ENCODE peak calls at places on chromosome 2, in ten cellular contexts. One of them, this sample, is unnamed.

GRCh38 chr2:131022731-131023130 is 70.5 kb downstream of the FAM168B start:
- DNase-seq in RWPE1: no peak
- DNase-seq in esophagus muscularis mucosa: no peak
- DNase-seq in tibial artery: no peak
- DNase-seq in ovary: no peak
- DNase-seq in heart right ventricle: no peak
- DNase-seq in prostate gland: no peak
- DNase-seq in right atrium auricular region: no peak
- DNase-seq in CD8-positive, alpha-beta memory T cell: no peak
- DNase-seq in AG04450: no peak
- DNase-seq in this sample: no peak

GRCh38 chr2:30178618-30179404 is 32.0 kb downstream of the YPEL5 start:
- DNase-seq in esophagus muscularis mucosa: peak
- DNase-seq in ovary: peak
- DNase-seq in prostate gland: no peak
- DNase-seq in right atrium auricular region: peak
- DNase-seq in CD8-positive, alpha-beta memory T cell: no peak
- DNase-seq in heart right ventricle: peak
- DNase-seq in tibial artery: peak
- DNase-seq in AG04450: no peak
- DNase-seq in RWPE1: peak
- DNase-seq in this sample: no peak

GRCh38 chr2:217065695-217066405 is 206.0 kb upstream of the TNP1 start:
- DNase-seq in prostate gland: no peak
- DNase-seq in heart right ventricle: no peak
- DNase-seq in right atrium auricular region: no peak
- DNase-seq in ovary: no peak
- DNase-seq in tibial artery: no peak
- DNase-seq in CD8-positive, alpha-beta memory T cell: no peak
- DNase-seq in AG04450: peak
- DNase-seq in RWPE1: peak
- DNase-seq in esophagus muscularis mucosa: no peak
- DNase-seq in this sample: no peak

GRCh38 chr2:234731236-234731635 is 220.6 kb upstream of the SH3BP4 start:
- DNase-seq in tibial artery: no peak
- DNase-seq in heart right ventricle: no peak
- DNase-seq in RWPE1: no peak
- DNase-seq in CD8-positive, alpha-beta memory T cell: no peak
- DNase-seq in right atrium auricular region: no peak
- DNase-seq in prostate gland: no peak
- DNase-seq in esophagus muscularis mucosa: peak
- DNase-seq in AG04450: no peak
- DNase-seq in ovary: no peak
- DNase-seq in this sample: no peak

GRCh38 chr2:164696634-164697033 is 75.4 kb upstream of the GRB14 start:
- DNase-seq in heart right ventricle: no peak
- DNase-seq in CD8-positive, alpha-beta memory T cell: no peak
- DNase-seq in AG04450: no peak
- DNase-seq in ovary: no peak
- DNase-seq in prostate gland: no peak
- DNase-seq in right atrium auricular region: no peak
- DNase-seq in tibial artery: no peak
- DNase-seq in esophagus muscularis mucosa: no peak
- DNase-seq in RWPE1: no peak
- DNase-seq in this sample: no peak

GRCh38 chr2:239376351-239376750 is 24.5 kb downstream of the HDAC4 start:
- DNase-seq in ovary: peak
- DNase-seq in prostate gland: no peak
- DNase-seq in AG04450: no peak
- DNase-seq in RWPE1: no peak
- DNase-seq in heart right ventricle: no peak
- DNase-seq in CD8-positive, alpha-beta memory T cell: peak
- DNase-seq in tibial artery: no peak
- DNase-seq in right atrium auricular region: no peak
- DNase-seq in esophagus muscularis mucosa: no peak
- DNase-seq in this sample: no peak

GRCh38 chr2:117980381-117980780 is 33.5 kb downstream of the CCDC93 start:
- DNase-seq in esophagus muscularis mucosa: no peak
- DNase-seq in right atrium auricular region: no peak
- DNase-seq in AG04450: no peak
- DNase-seq in prostate gland: no peak
- DNase-seq in ovary: no peak
- DNase-seq in heart right ventricle: no peak
- DNase-seq in RWPE1: peak
- DNase-seq in tibial artery: no peak
- DNase-seq in CD8-positive, alpha-beta memory T cell: no peak
- DNase-seq in this sample: no peak

GRCh38 chr2:46184794-46185583 is 112.2 kb upstream of the EPAS1 start:
- DNase-seq in right atrium auricular region: peak
- DNase-seq in CD8-positive, alpha-beta memory T cell: no peak
- DNase-seq in prostate gland: no peak
- DNase-seq in RWPE1: no peak
- DNase-seq in ovary: no peak
- DNase-seq in heart right ventricle: no peak
- DNase-seq in tibial artery: no peak
- DNase-seq in esophagus muscularis mucosa: no peak
- DNase-seq in AG04450: no peak
- DNase-seq in this sample: no peak

GRCh38 chr2:160039166-160039903 is 23.1 kb downstream of the PLA2R1 start:
- DNase-seq in prostate gland: peak
- DNase-seq in CD8-positive, alpha-beta memory T cell: no peak
- DNase-seq in right atrium auricular region: no peak
- DNase-seq in tibial artery: peak
- DNase-seq in ovary: peak
- DNase-seq in heart right ventricle: no peak
- DNase-seq in AG04450: no peak
- DNase-seq in esophagus muscularis mucosa: peak
- DNase-seq in RWPE1: no peak
- DNase-seq in this sample: no peak

GRCh38 chr2:136242100-136242499 is 124.2 kb upstream of the CXCR4 start:
- DNase-seq in right atrium auricular region: no peak
- DNase-seq in esophagus muscularis mucosa: no peak
- DNase-seq in CD8-positive, alpha-beta memory T cell: no peak
- DNase-seq in AG04450: no peak
- DNase-seq in RWPE1: no peak
- DNase-seq in tibial artery: no peak
- DNase-seq in ovary: no peak
- DNase-seq in heart right ventricle: no peak
- DNase-seq in prostate gland: no peak
- DNase-seq in this sample: no peak

GRCh38 chr2:165698621-165698946 is 95.5 kb downstream of the GALNT3 start:
- DNase-seq in ovary: peak
- DNase-seq in RWPE1: peak
- DNase-seq in prostate gland: peak
- DNase-seq in heart right ventricle: no peak
- DNase-seq in AG04450: peak
- DNase-seq in CD8-positive, alpha-beta memory T cell: no peak
- DNase-seq in right atrium auricular region: peak
- DNase-seq in esophagus muscularis mucosa: no peak
- DNase-seq in tibial artery: peak
- DNase-seq in this sample: peak

GRCh38 chr2:230134496-230135073 is 65.9 kb upstream of the SLC16A14 start:
- DNase-seq in right atrium auricular region: no peak
- DNase-seq in prostate gland: no peak
- DNase-seq in tibial artery: no peak
- DNase-seq in esophagus muscularis mucosa: peak
- DNase-seq in AG04450: no peak
- DNase-seq in heart right ventricle: no peak
- DNase-seq in CD8-positive, alpha-beta memory T cell: no peak
- DNase-seq in RWPE1: no peak
- DNase-seq in ovary: no peak
- DNase-seq in this sample: no peak

GRCh38 chr2:85796046-85796548 is 42.3 kb downstream of the ATOH8 start:
- DNase-seq in tibial artery: peak
- DNase-seq in ovary: peak
- DNase-seq in heart right ventricle: no peak
- DNase-seq in prostate gland: no peak
- DNase-seq in RWPE1: no peak
- DNase-seq in CD8-positive, alpha-beta memory T cell: no peak
- DNase-seq in right atrium auricular region: no peak
- DNase-seq in AG04450: no peak
- DNase-seq in esophagus muscularis mucosa: no peak
- DNase-seq in this sample: no peak

GRCh38 chr2:178428396-178428806 is 22.6 kb downstream of the PRKRA start:
- DNase-seq in right atrium auricular region: no peak
- DNase-seq in AG04450: no peak
- DNase-seq in RWPE1: no peak
- DNase-seq in prostate gland: no peak
- DNase-seq in CD8-positive, alpha-beta memory T cell: no peak
- DNase-seq in esophagus muscularis mucosa: no peak
- DNase-seq in heart right ventricle: no peak
- DNase-seq in ovary: no peak
- DNase-seq in tibial artery: no peak
- DNase-seq in this sample: no peak

GRCh38 chr2:134668821-134669220 is 50.0 kb downstream of the TMEM163 start:
- DNase-seq in heart right ventricle: no peak
- DNase-seq in esophagus muscularis mucosa: no peak
- DNase-seq in RWPE1: no peak
- DNase-seq in prostate gland: no peak
- DNase-seq in ovary: no peak
- DNase-seq in right atrium auricular region: no peak
- DNase-seq in tibial artery: no peak
- DNase-seq in AG04450: no peak
- DNase-seq in CD8-positive, alpha-beta memory T cell: peak
- DNase-seq in this sample: no peak

GRCh38 chr2:108884629-108885028 is 98.1 kb downstream of the CCDC138 start:
- DNase-seq in esophagus muscularis mucosa: no peak
- DNase-seq in CD8-positive, alpha-beta memory T cell: no peak
- DNase-seq in ovary: no peak
- DNase-seq in AG04450: no peak
- DNase-seq in right atrium auricular region: no peak
- DNase-seq in prostate gland: no peak
- DNase-seq in heart right ventricle: no peak
- DNase-seq in tibial artery: no peak
- DNase-seq in RWPE1: no peak
- DNase-seq in this sample: no peak

GRCh38 chr2:236874866-236875481 is 210.7 kb upstream of the COPS8 start:
- DNase-seq in RWPE1: no peak
- DNase-seq in ovary: no peak
- DNase-seq in AG04450: no peak
- DNase-seq in heart right ventricle: no peak
- DNase-seq in esophagus muscularis mucosa: peak
- DNase-seq in CD8-positive, alpha-beta memory T cell: no peak
- DNase-seq in prostate gland: peak
- DNase-seq in right atrium auricular region: peak
- DNase-seq in tibial artery: no peak
- DNase-seq in this sample: no peak
- H3K27ac ChIP-seq in RWPE1: no peak
- H3K27ac ChIP-seq in ovary: no peak
- H3K27ac ChIP-seq in AG04450: no peak
- H3K27ac ChIP-seq in heart right ventricle: no peak
- H3K27ac ChIP-seq in esophagus muscularis mucosa: peak
- H3K27ac ChIP-seq in CD8-positive, alpha-beta memory T cell: no peak
- H3K27ac ChIP-seq in prostate gland: no peak
- H3K27ac ChIP-seq in right atrium auricular region: no peak
- H3K27ac ChIP-seq in tibial artery: no peak
- H3K27ac ChIP-seq in this sample: no peak

DNA sequence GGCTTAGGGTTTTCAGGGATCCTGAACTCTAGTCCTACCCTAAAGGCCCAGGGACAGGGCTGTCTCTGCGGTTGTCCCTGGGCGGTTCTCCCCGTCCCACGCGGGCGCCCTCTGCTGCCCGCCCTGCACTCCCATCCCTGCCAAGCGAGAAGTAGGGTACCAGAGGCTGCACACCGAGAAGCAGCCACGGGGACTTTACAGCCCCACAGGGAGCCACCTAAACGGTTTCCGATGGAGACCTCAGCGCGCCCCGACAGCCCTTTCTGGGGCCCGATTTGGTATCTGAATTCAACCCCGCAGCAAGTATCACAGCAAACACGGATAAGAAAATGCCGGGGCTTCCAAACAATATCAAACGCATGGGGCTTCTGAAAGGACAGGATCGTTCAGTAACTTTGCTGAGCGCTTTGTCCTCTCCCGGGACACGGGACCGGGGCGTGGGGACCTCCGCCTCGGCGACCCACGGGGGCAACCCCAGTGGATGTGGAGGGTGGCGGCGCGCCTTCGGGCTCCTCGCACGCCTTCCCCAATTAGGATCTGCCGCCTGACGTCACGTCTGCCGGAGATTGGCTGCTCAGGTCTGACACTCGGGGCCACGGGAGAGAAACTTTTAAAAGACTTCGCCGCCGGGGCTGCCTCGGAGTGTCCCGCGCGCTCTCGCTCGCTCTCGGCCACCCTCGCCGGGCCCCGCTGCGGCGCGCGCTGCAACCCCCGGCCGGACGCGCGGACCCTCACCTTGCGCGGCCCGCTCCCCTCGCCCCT is at the start of gene LTBP1:
- DNase-seq in AG04450: no peak
- DNase-seq in CD8-positive, alpha-beta memory T cell: peak
- DNase-seq in right atrium auricular region: peak
- DNase-seq in RWPE1: peak
- DNase-seq in tibial artery: peak
- DNase-seq in prostate gland: peak
- DNase-seq in esophagus muscularis mucosa: peak
- DNase-seq in ovary: peak
- DNase-seq in heart right ventricle: peak
- DNase-seq in this sample: peak
- H3K27ac ChIP-seq in AG04450: peak
- H3K27ac ChIP-seq in CD8-positive, alpha-beta memory T cell: no peak
- H3K27ac ChIP-seq in right atrium auricular region: peak
- H3K27ac ChIP-seq in RWPE1: peak
- H3K27ac ChIP-seq in tibial artery: peak
- H3K27ac ChIP-seq in prostate gland: peak
- H3K27ac ChIP-seq in esophagus muscularis mucosa: peak
- H3K27ac ChIP-seq in ovary: peak
- H3K27ac ChIP-seq in heart right ventricle: peak
- H3K27ac ChIP-seq in this sample: peak

DNA sequence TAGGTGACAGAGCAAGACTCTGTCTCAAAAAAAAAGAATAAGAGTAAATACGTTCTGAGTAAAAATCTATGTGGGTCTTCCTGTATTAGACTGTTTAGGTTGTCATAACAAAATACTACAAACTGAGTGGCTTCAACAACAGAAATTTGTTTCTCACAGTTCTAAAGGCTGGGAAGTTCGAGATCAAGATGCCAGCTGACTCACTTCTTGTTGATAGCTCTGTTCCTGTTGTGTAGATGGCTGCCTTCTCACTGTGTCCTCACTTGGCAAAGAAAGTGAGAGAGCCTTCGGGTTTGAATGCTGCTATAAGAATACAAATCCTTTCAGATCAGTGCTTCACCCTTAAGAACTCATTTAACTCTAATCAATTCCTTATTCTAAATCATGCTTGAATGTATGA is 430.0 kb upstream of the VWC2L start:
- DNase-seq in tibial artery: no peak
- DNase-seq in CD8-positive, alpha-beta memory T cell: no peak
- DNase-seq in right atrium auricular region: no peak
- DNase-seq in ovary: no peak
- DNase-seq in RWPE1: no peak
- DNase-seq in esophagus muscularis mucosa: no peak
- DNase-seq in AG04450: no peak
- DNase-seq in heart right ventricle: no peak
- DNase-seq in prostate gland: no peak
- DNase-seq in this sample: no peak
- H3K27ac ChIP-seq in tibial artery: no peak
- H3K27ac ChIP-seq in CD8-positive, alpha-beta memory T cell: no peak
- H3K27ac ChIP-seq in right atrium auricular region: no peak
- H3K27ac ChIP-seq in ovary: no peak
- H3K27ac ChIP-seq in RWPE1: no peak
- H3K27ac ChIP-seq in esophagus muscularis mucosa: no peak
- H3K27ac ChIP-seq in AG04450: no peak
- H3K27ac ChIP-seq in heart right ventricle: no peak
- H3K27ac ChIP-seq in prostate gland: no peak
- H3K27ac ChIP-seq in this sample: no peak

GRCh38 chr2:172655091-172655837 is 80.4 kb upstream of the RAPGEF4 start:
- DNase-seq in esophagus muscularis mucosa: no peak
- DNase-seq in RWPE1: no peak
- DNase-seq in right atrium auricular region: no peak
- DNase-seq in prostate gland: no peak
- DNase-seq in heart right ventricle: no peak
- DNase-seq in tibial artery: no peak
- DNase-seq in CD8-positive, alpha-beta memory T cell: no peak
- DNase-seq in ovary: no peak
- DNase-seq in AG04450: peak
- DNase-seq in this sample: no peak
- H3K27ac ChIP-seq in esophagus muscularis mucosa: no peak
- H3K27ac ChIP-seq in RWPE1: no peak
- H3K27ac ChIP-seq in right atrium auricular region: no peak
- H3K27ac ChIP-seq in prostate gland: no peak
- H3K27ac ChIP-seq in heart right ventricle: no peak
- H3K27ac ChIP-seq in tibial artery: no peak
- H3K27ac ChIP-seq in CD8-positive, alpha-beta memory T cell: no peak
- H3K27ac ChIP-seq in ovary: no peak
- H3K27ac ChIP-seq in AG04450: peak
- H3K27ac ChIP-seq in this sample: no peak

This sample was measured in caudate nucleus.